ENCODE peak calls at places on chromosomes 6 and 20, in ten cellular contexts. One of them, this sample, is unnamed.

GRCh38 chr6:17491416-17492142 is 98.2 kb downstream of the CAP2 start:
- DNase-seq in A549: no peak
- DNase-seq in H54: no peak
- DNase-seq in activated effector memory CD4-positive, alpha-beta T cell treated with Interleukin-2 at 50 U/mL for 16 hours: no peak
- DNase-seq in thoracic aorta: no peak
- DNase-seq in brain microvascular endothelial cell: no peak
- DNase-seq in NCI-H2107: no peak
- DNase-seq in heart left ventricle: no peak
- DNase-seq in NCI-H1694 treated with DMSO at 0.1 percent for 48 hours: no peak
- DNase-seq in choroid plexus epithelial cell: no peak
- DNase-seq in this sample: no peak

GRCh38 chr6:33597551-33598322 is 17.7 kb upstream of the BAK1 start:
- DNase-seq in NCI-H2107: no peak
- DNase-seq in choroid plexus epithelial cell: peak
- DNase-seq in thoracic aorta: no peak
- DNase-seq in A549: no peak
- DNase-seq in NCI-H1694 treated with DMSO at 0.1 percent for 48 hours: no peak
- DNase-seq in H54: no peak
- DNase-seq in heart left ventricle: peak
- DNase-seq in activated effector memory CD4-positive, alpha-beta T cell treated with Interleukin-2 at 50 U/mL for 16 hours: no peak
- DNase-seq in brain microvascular endothelial cell: no peak
- DNase-seq in this sample: no peak

GRCh38 chr20:32585011-32585518 is at the start of gene NOL4L:
- DNase-seq in brain microvascular endothelial cell: no peak
- DNase-seq in activated effector memory CD4-positive, alpha-beta T cell treated with Interleukin-2 at 50 U/mL for 16 hours: peak
- DNase-seq in NCI-H1694 treated with DMSO at 0.1 percent for 48 hours: peak
- DNase-seq in heart left ventricle: no peak
- DNase-seq in choroid plexus epithelial cell: peak
- DNase-seq in NCI-H2107: no peak
- DNase-seq in H54: peak
- DNase-seq in thoracic aorta: no peak
- DNase-seq in A549: no peak
- DNase-seq in this sample: peak

GRCh38 chr6:71404967-71405278 is 116.3 kb downstream of the OGFRL1 start:
- DNase-seq in NCI-H1694 treated with DMSO at 0.1 percent for 48 hours: no peak
- DNase-seq in NCI-H2107: no peak
- DNase-seq in heart left ventricle: no peak
- DNase-seq in brain microvascular endothelial cell: no peak
- DNase-seq in activated effector memory CD4-positive, alpha-beta T cell treated with Interleukin-2 at 50 U/mL for 16 hours: no peak
- DNase-seq in choroid plexus epithelial cell: no peak
- DNase-seq in thoracic aorta: no peak
- DNase-seq in A549: no peak
- DNase-seq in H54: no peak
- DNase-seq in this sample: no peak

GRCh38 chr6:11805259-11806053 is 26.9 kb upstream of the ADTRP start:
- DNase-seq in choroid plexus epithelial cell: no peak
- DNase-seq in NCI-H2107: no peak
- DNase-seq in NCI-H1694 treated with DMSO at 0.1 percent for 48 hours: no peak
- DNase-seq in A549: no peak
- DNase-seq in brain microvascular endothelial cell: no peak
- DNase-seq in activated effector memory CD4-positive, alpha-beta T cell treated with Interleukin-2 at 50 U/mL for 16 hours: no peak
- DNase-seq in heart left ventricle: no peak
- DNase-seq in thoracic aorta: no peak
- DNase-seq in H54: no peak
- DNase-seq in this sample: no peak

GRCh38 chr20:23211164-23211563 is 125.0 kb upstream of the CD93 start:
- DNase-seq in NCI-H1694 treated with DMSO at 0.1 percent for 48 hours: no peak
- DNase-seq in thoracic aorta: no peak
- DNase-seq in NCI-H2107: no peak
- DNase-seq in activated effector memory CD4-positive, alpha-beta T cell treated with Interleukin-2 at 50 U/mL for 16 hours: no peak
- DNase-seq in heart left ventricle: no peak
- DNase-seq in choroid plexus epithelial cell: no peak
- DNase-seq in H54: no peak
- DNase-seq in brain microvascular endothelial cell: no peak
- DNase-seq in A549: no peak
- DNase-seq in this sample: no peak

GRCh38 chr6:124255296-124255695 is 451.6 kb downstream of the NKAIN2 start:
- DNase-seq in choroid plexus epithelial cell: no peak
- DNase-seq in H54: no peak
- DNase-seq in activated effector memory CD4-positive, alpha-beta T cell treated with Interleukin-2 at 50 U/mL for 16 hours: no peak
- DNase-seq in brain microvascular endothelial cell: no peak
- DNase-seq in heart left ventricle: no peak
- DNase-seq in NCI-H1694 treated with DMSO at 0.1 percent for 48 hours: no peak
- DNase-seq in A549: no peak
- DNase-seq in NCI-H2107: no peak
- DNase-seq in thoracic aorta: no peak
- DNase-seq in this sample: no peak

GRCh38 chr6:140401666-140402255 is 1027.3 kb upstream of the CITED2 start:
- DNase-seq in choroid plexus epithelial cell: peak
- DNase-seq in NCI-H2107: no peak
- DNase-seq in H54: no peak
- DNase-seq in NCI-H1694 treated with DMSO at 0.1 percent for 48 hours: no peak
- DNase-seq in A549: no peak
- DNase-seq in activated effector memory CD4-positive, alpha-beta T cell treated with Interleukin-2 at 50 U/mL for 16 hours: no peak
- DNase-seq in thoracic aorta: no peak
- DNase-seq in brain microvascular endothelial cell: no peak
- DNase-seq in heart left ventricle: no peak
- DNase-seq in this sample: no peak

GRCh38 chr6:33162471-33162870 is 29.8 kb downstream of the COL11A2 start:
- DNase-seq in H54: no peak
- DNase-seq in heart left ventricle: no peak
- DNase-seq in NCI-H2107: no peak
- DNase-seq in choroid plexus epithelial cell: no peak
- DNase-seq in brain microvascular endothelial cell: no peak
- DNase-seq in activated effector memory CD4-positive, alpha-beta T cell treated with Interleukin-2 at 50 U/mL for 16 hours: no peak
- DNase-seq in NCI-H1694 treated with DMSO at 0.1 percent for 48 hours: no peak
- DNase-seq in A549: no peak
- DNase-seq in thoracic aorta: no peak
- DNase-seq in this sample: no peak

GRCh38 chr6:22826961-22827360 is 257.6 kb downstream of the HDGFL1 start:
- DNase-seq in H54: no peak
- DNase-seq in NCI-H2107: no peak
- DNase-seq in choroid plexus epithelial cell: peak
- DNase-seq in A549: no peak
- DNase-seq in heart left ventricle: no peak
- DNase-seq in activated effector memory CD4-positive, alpha-beta T cell treated with Interleukin-2 at 50 U/mL for 16 hours: no peak
- DNase-seq in thoracic aorta: no peak
- DNase-seq in brain microvascular endothelial cell: peak
- DNase-seq in NCI-H1694 treated with DMSO at 0.1 percent for 48 hours: no peak
- DNase-seq in this sample: no peak

GRCh38 chr20:41172296-41173140 is 35.2 kb downstream of the PLCG1 start:
- DNase-seq in NCI-H1694 treated with DMSO at 0.1 percent for 48 hours: no peak
- DNase-seq in thoracic aorta: no peak
- DNase-seq in A549: no peak
- DNase-seq in heart left ventricle: peak
- DNase-seq in activated effector memory CD4-positive, alpha-beta T cell treated with Interleukin-2 at 50 U/mL for 16 hours: no peak
- DNase-seq in H54: no peak
- DNase-seq in choroid plexus epithelial cell: no peak
- DNase-seq in NCI-H2107: no peak
- DNase-seq in brain microvascular endothelial cell: no peak
- DNase-seq in this sample: peak

GRCh38 chr6:18692920-18693319 is 305.8 kb downstream of the RNF144B start:
- DNase-seq in A549: no peak
- DNase-seq in activated effector memory CD4-positive, alpha-beta T cell treated with Interleukin-2 at 50 U/mL for 16 hours: no peak
- DNase-seq in NCI-H2107: no peak
- DNase-seq in heart left ventricle: no peak
- DNase-seq in choroid plexus epithelial cell: no peak
- DNase-seq in NCI-H1694 treated with DMSO at 0.1 percent for 48 hours: no peak
- DNase-seq in thoracic aorta: no peak
- DNase-seq in H54: no peak
- DNase-seq in brain microvascular endothelial cell: no peak
- DNase-seq in this sample: no peak

GRCh38 chr20:38633577-38634093 is 32.0 kb downstream of the ARHGAP40 start:
- DNase-seq in choroid plexus epithelial cell: peak
- DNase-seq in A549: peak
- DNase-seq in activated effector memory CD4-positive, alpha-beta T cell treated with Interleukin-2 at 50 U/mL for 16 hours: peak
- DNase-seq in thoracic aorta: no peak
- DNase-seq in NCI-H2107: peak
- DNase-seq in brain microvascular endothelial cell: peak
- DNase-seq in NCI-H1694 treated with DMSO at 0.1 percent for 48 hours: peak
- DNase-seq in heart left ventricle: peak
- DNase-seq in H54: peak
- DNase-seq in this sample: peak

GRCh38 chr6:156780117-156780641 is 3.0 kb downstream of the ARID1B start:
- DNase-seq in NCI-H2107: peak
- DNase-seq in activated effector memory CD4-positive, alpha-beta T cell treated with Interleukin-2 at 50 U/mL for 16 hours: peak
- DNase-seq in heart left ventricle: peak
- DNase-seq in A549: peak
- DNase-seq in NCI-H1694 treated with DMSO at 0.1 percent for 48 hours: peak
- DNase-seq in choroid plexus epithelial cell: peak
- DNase-seq in brain microvascular endothelial cell: peak
- DNase-seq in H54: peak
- DNase-seq in thoracic aorta: no peak
- DNase-seq in this sample: no peak

GRCh38 chr6:98832282-98833100 is 1.9 kb upstream of the POU3F2 start:
- DNase-seq in NCI-H2107: no peak
- DNase-seq in H54: peak
- DNase-seq in activated effector memory CD4-positive, alpha-beta T cell treated with Interleukin-2 at 50 U/mL for 16 hours: no peak
- DNase-seq in choroid plexus epithelial cell: peak
- DNase-seq in thoracic aorta: peak
- DNase-seq in NCI-H1694 treated with DMSO at 0.1 percent for 48 hours: no peak
- DNase-seq in heart left ventricle: no peak
- DNase-seq in A549: no peak
- DNase-seq in brain microvascular endothelial cell: peak
- DNase-seq in this sample: no peak

GRCh38 chr6:81769834-81770233 is 17.4 kb upstream of the TENT5A start:
- DNase-seq in brain microvascular endothelial cell: no peak
- DNase-seq in activated effector memory CD4-positive, alpha-beta T cell treated with Interleukin-2 at 50 U/mL for 16 hours: no peak
- DNase-seq in choroid plexus epithelial cell: peak
- DNase-seq in H54: no peak
- DNase-seq in thoracic aorta: no peak
- DNase-seq in A549: no peak
- DNase-seq in heart left ventricle: no peak
- DNase-seq in NCI-H2107: no peak
- DNase-seq in NCI-H1694 treated with DMSO at 0.1 percent for 48 hours: no peak
- DNase-seq in this sample: no peak

GRCh38 chr6:5511924-5512323 is 250.6 kb downstream of the FARS2 start:
- DNase-seq in thoracic aorta: no peak
- DNase-seq in activated effector memory CD4-positive, alpha-beta T cell treated with Interleukin-2 at 50 U/mL for 16 hours: no peak
- DNase-seq in H54: no peak
- DNase-seq in NCI-H2107: no peak
- DNase-seq in NCI-H1694 treated with DMSO at 0.1 percent for 48 hours: no peak
- DNase-seq in brain microvascular endothelial cell: peak
- DNase-seq in A549: no peak
- DNase-seq in choroid plexus epithelial cell: peak
- DNase-seq in heart left ventricle: no peak
- DNase-seq in this sample: no peak

GRCh38 chr20:50735813-50736212 is 4.4 kb downstream of the PARD6B start:
- DNase-seq in choroid plexus epithelial cell: no peak
- DNase-seq in A549: no peak
- DNase-seq in heart left ventricle: no peak
- DNase-seq in thoracic aorta: no peak
- DNase-seq in brain microvascular endothelial cell: no peak
- DNase-seq in activated effector memory CD4-positive, alpha-beta T cell treated with Interleukin-2 at 50 U/mL for 16 hours: no peak
- DNase-seq in H54: no peak
- DNase-seq in NCI-H1694 treated with DMSO at 0.1 percent for 48 hours: no peak
- DNase-seq in NCI-H2107: no peak
- DNase-seq in this sample: no peak

GRCh38 chr6:53056273-53056672 is 8.9 kb upstream of the FBXO9 start:
- DNase-seq in NCI-H1694 treated with DMSO at 0.1 percent for 48 hours: no peak
- DNase-seq in NCI-H2107: no peak
- DNase-seq in choroid plexus epithelial cell: no peak
- DNase-seq in thoracic aorta: no peak
- DNase-seq in A549: no peak
- DNase-seq in H54: no peak
- DNase-seq in heart left ventricle: no peak
- DNase-seq in brain microvascular endothelial cell: no peak
- DNase-seq in activated effector memory CD4-positive, alpha-beta T cell treated with Interleukin-2 at 50 U/mL for 16 hours: no peak
- DNase-seq in this sample: no peak

GRCh38 chr6:125346143-125346925 is 44.6 kb upstream of the HDDC2 start:
- DNase-seq in heart left ventricle: peak
- DNase-seq in A549: no peak
- DNase-seq in H54: no peak
- DNase-seq in activated effector memory CD4-positive, alpha-beta T cell treated with Interleukin-2 at 50 U/mL for 16 hours: no peak
- DNase-seq in NCI-H2107: no peak
- DNase-seq in NCI-H1694 treated with DMSO at 0.1 percent for 48 hours: no peak
- DNase-seq in brain microvascular endothelial cell: peak
- DNase-seq in choroid plexus epithelial cell: peak
- DNase-seq in thoracic aorta: no peak
- DNase-seq in this sample: no peak

GRCh38 chr20:37880726-37881591 is 22.0 kb upstream of the VSTM2L start:
- DNase-seq in H54: no peak
- DNase-seq in heart left ventricle: peak
- DNase-seq in brain microvascular endothelial cell: no peak
- DNase-seq in A549: no peak
- DNase-seq in NCI-H2107: no peak
- DNase-seq in activated effector memory CD4-positive, alpha-beta T cell treated with Interleukin-2 at 50 U/mL for 16 hours: no peak
- DNase-seq in NCI-H1694 treated with DMSO at 0.1 percent for 48 hours: no peak
- DNase-seq in thoracic aorta: no peak
- DNase-seq in choroid plexus epithelial cell: no peak
- DNase-seq in this sample: no peak

This sample was measured in activated T-cell treated with anti-CD3 and anti-CD28 coated beads, Interleukin-2, amount 50 U/mL, for 1 hour.